ENCODE peak calls at places on chromosomes 1 and 21, in seven cellular contexts. J, F, K, M, I, V and P are unnamed samples.

GRCh38 chr1:160827418-160827817 is 31.4 kb downstream of the LY9 start:
- DNase-seq in M (no peak), K (no peak), J (no peak), I (no peak), V (no peak), F (no peak), P (no peak)

GRCh38 chr1:174966000-174966572 is 33.7 kb upstream of the CACYBP start:
- DNase-seq in V (no peak), K (no peak), J (no peak), M (no peak), I (no peak), F (peak), P (no peak)

GRCh38 chr1:46197551-46198025 is 646 bp downstream of the POMGNT1 start:
- DNase-seq in I (no peak), V (no peak), M (no peak), J (no peak), F (no peak), K (peak), P (no peak)

GRCh38 chr21:41109174-41109573 is 58.8 kb upstream of the BACE2 start:
- DNase-seq in J (no peak), V (no peak), F (no peak), I (no peak), K (no peak), M (no peak), P (no peak)

GRCh38 chr1:205582471-205583291 is 49.1 kb downstream of the ELK4 start:
- DNase-seq in J (no peak), F (no peak), I (no peak), K (no peak), M (no peak), V (no peak), P (no peak)

GRCh38 chr1:63787875-63788274 is 14.1 kb downstream of the ROR1 start:
- DNase-seq in F (peak), I (no peak), M (no peak), K (no peak), J (no peak), V (no peak), P (no peak)

GRCh38 chr1:40454873-40455272 is 4.6 kb downstream of the ZFP69B start:
- DNase-seq in K (no peak), V (no peak), M (no peak), F (no peak), I (no peak), J (no peak), P (no peak)

GRCh38 chr1:11729498-11730428 is 6.2 kb upstream of the AGTRAP start:
- DNase-seq in F (no peak), I (no peak), V (no peak), M (no peak), K (no peak), J (no peak), P (no peak)

GRCh38 chr21:38148046-38148445 is 108.7 kb upstream of the KCNJ15 start:
- DNase-seq in J (no peak), V (no peak), K (no peak), F (no peak), M (no peak), I (no peak), P (no peak)

GRCh38 chr1:30286984-30287839 is 436.2 kb downstream of the MATN1 start:
- DNase-seq in M (no peak), K (no peak), V (no peak), I (no peak), F (no peak), J (peak), P (no peak)

GRCh38 chr1:115203287-115203686 is 114.0 kb upstream of the TSPAN2 start:
- DNase-seq in M (no peak), F (no peak), J (no peak), I (no peak), K (no peak), V (no peak), P (no peak)

GRCh38 chr1:94633051-94633450 is 91.5 kb upstream of the F3 start:
- DNase-seq in M (no peak), V (no peak), F (no peak), K (no peak), I (no peak), J (no peak), P (peak)

GRCh38 chr1:61246001-61246400 is 163.6 kb downstream of the NFIA start:
- DNase-seq in K (no peak), I (no peak), M (no peak), J (no peak), V (no peak), F (no peak), P (no peak)

GRCh38 chr1:55781944-55782482 is 566.8 kb upstream of the USP24 start:
- DNase-seq in K (no peak), M (no peak), I (no peak), V (peak), J (no peak), F (peak), P (no peak)

GRCh38 chr1:58441699-58442098 is 104.8 kb downstream of the OMA1 start:
- DNase-seq in K (no peak), M (no peak), F (no peak), J (no peak), I (no peak), V (no peak), P (no peak)

GRCh38 chr1:68141079-68141800 is 90.8 kb upstream of the DIRAS3 start:
- DNase-seq in K (no peak), I (no peak), V (no peak), J (no peak), F (no peak), M (no peak), P (peak)

GRCh38 chr1:201661823-201662213 is 122.9 kb downstream of the NAV1 start:
- DNase-seq in F (no peak), V (no peak), M (no peak), J (no peak), K (no peak), I (no peak), P (no peak)

GRCh38 chr1:85245891-85246290 is 13.6 kb downstream of the C1orf52 start:
- DNase-seq in V (no peak), J (no peak), F (no peak), K (no peak), I (no peak), M (no peak), P (no peak)

GRCh38 chr1:243529512-243529911 is 273.7 kb downstream of the SDCCAG8 start:
- DNase-seq in K (no peak), J (no peak), M (no peak), V (no peak), F (no peak), I (no peak), P (no peak)

GRCh38 chr1:214108097-214108446 is 120.3 kb downstream of the PROX1 start:
- DNase-seq in M (no peak), V (no peak), J (no peak), F (no peak), I (no peak), K (no peak), P (no peak)

GRCh38 chr1:35294809-35295208 is 26.3 kb downstream of the ZMYM4 start:
- DNase-seq in F (no peak), I (no peak), K (no peak), J (no peak), M (no peak), V (no peak), P (no peak)

GRCh38 chr1:230395932-230396331 is 30.2 kb downstream of the PGBD5 start:
- DNase-seq in J (no peak), I (no peak), F (no peak), M (no peak), V (no peak), K (no peak), P (no peak)

GRCh38 chr21:46080171-46081021 is 17.5 kb upstream of the COL6A2 start:
- DNase-seq in F (no peak), J (peak), V (no peak), K (peak), M (no peak), I (no peak), P (no peak)

GRCh38 chr1:80194221-80194620 is 1187.7 kb upstream of the ADGRL4 start:
- DNase-seq in V (no peak), F (no peak), J (no peak), I (no peak), K (no peak), M (no peak), P (no peak)

GRCh38 chr1:240107058-240107684 is 15.5 kb downstream of the FMN2 start:
- DNase-seq in M (no peak), V (peak), J (no peak), F (no peak), I (no peak), K (no peak), P (no peak)

GRCh38 chr1:234981758-234982157 is 146.9 kb downstream of the TOMM20 start:
- DNase-seq in J (no peak), M (no peak), V (no peak), K (no peak), I (no peak), F (no peak), P (no peak)

GRCh38 chr1:192544983-192545393 is 30.6 kb upstream of the RGS1 start:
- DNase-seq in M (no peak), V (no peak), J (no peak), I (no peak), K (peak), F (no peak), P (no peak)

GRCh38 chr1:103514920-103515503 is 10.5 kb upstream of the RNPC3 start:
- DNase-seq in J (no peak), M (no peak), F (no peak), K (no peak), I (no peak), V (peak), P (no peak)

GRCh38 chr1:147541672-147542548 is 609 bp downstream of the BCL9 start:
- DNase-seq in K (peak), F (peak), I (peak), M (peak), J (peak), V (no peak), P (no peak)

GRCh38 chr21:43692949-43693348 is 26.0 kb upstream of the PDXK start:
- DNase-seq in F (no peak), M (no peak), K (no peak), J (no peak), I (no peak), V (no peak), P (no peak)

GRCh38 chr1:209875510-209875909 is 47.7 kb downstream of the UTP25 start:
- DNase-seq in V (no peak), K (no peak), J (no peak), I (no peak), M (no peak), F (no peak), P (no peak)

GRCh38 chr1:156675715-156676311 is 1.4 kb downstream of the NES start:
- DNase-seq in V (no peak), F (no peak), K (no peak), M (no peak), I (no peak), J (no peak), P (no peak)

GRCh38 chr21:46116846-46117585 is 19.1 kb downstream of the COL6A2 start:
- DNase-seq in K (no peak), I (peak), J (no peak), F (no peak), V (no peak), M (no peak), P (no peak)

GRCh38 chr1:29998686-29999085 is 724.7 kb downstream of the MATN1 start:
- DNase-seq in M (no peak), J (no peak), K (no peak), V (no peak), F (no peak), I (no peak), P (no peak)

GRCh38 chr1:65505547-65506325 is 85.3 kb downstream of the LEPR start:
- DNase-seq in J (no peak), I (no peak), M (no peak), F (no peak), V (no peak), K (no peak), P (no peak)

GRCh38 chr1:17293681-17294415 is 14.1 kb upstream of the PADI4 start:
- DNase-seq in K (no peak), I (no peak), M (no peak), F (no peak), V (no peak), J (no peak), P (no peak)